ENCODE peak calls at places on chromosome X, in five cellular contexts. One of them, this sample, is unnamed.

GRCh38 chrX:37872303-37872655 is 24.9 kb upstream of the DYNLT3 start:
- DNase-seq in fibroblast of mammary gland: no peak
- DNase-seq in NCI-H748 treated with DMSO at 0.1 percent for 48 hours: no peak
- DNase-seq in activated gamma-delta T cell treated with Interleukin-2 at 50 U/mL for 16 hours: no peak
- DNase-seq in LoVo: no peak
- DNase-seq in this sample: no peak

GRCh38 chrX:14697453-14697852 is 168.1 kb downstream of the GLRA2 start:
- DNase-seq in NCI-H748 treated with DMSO at 0.1 percent for 48 hours: peak; percentile 2
- DNase-seq in fibroblast of mammary gland: peak; percentile 25
- DNase-seq in activated gamma-delta T cell treated with Interleukin-2 at 50 U/mL for 16 hours: no peak
- DNase-seq in LoVo: peak; percentile 43
- DNase-seq in this sample: peak; percentile 85

GRCh38 chrX:109911046-109911445 is 91.9 kb upstream of the TMEM164 start:
- DNase-seq in NCI-H748 treated with DMSO at 0.1 percent for 48 hours: no peak
- DNase-seq in activated gamma-delta T cell treated with Interleukin-2 at 50 U/mL for 16 hours: no peak
- DNase-seq in LoVo: no peak
- DNase-seq in fibroblast of mammary gland: peak; percentile 24
- DNase-seq in this sample: no peak

GRCh38 chrX:52839137-52839536 is 28.1 kb downstream of the XAGE5 start:
- DNase-seq in NCI-H748 treated with DMSO at 0.1 percent for 48 hours: no peak
- DNase-seq in activated gamma-delta T cell treated with Interleukin-2 at 50 U/mL for 16 hours: no peak
- DNase-seq in LoVo: no peak
- DNase-seq in fibroblast of mammary gland: no peak
- DNase-seq in this sample: no peak

GRCh38 chrX:72130762-72131231 is 918 bp downstream of the RTL5 start:
- DNase-seq in fibroblast of mammary gland: no peak
- DNase-seq in LoVo: no peak
- DNase-seq in NCI-H748 treated with DMSO at 0.1 percent for 48 hours: no peak
- DNase-seq in activated gamma-delta T cell treated with Interleukin-2 at 50 U/mL for 16 hours: no peak
- DNase-seq in this sample: no peak

GRCh38 chrX:11451133-11451532 is 157.9 kb downstream of the AMELX start:
- DNase-seq in NCI-H748 treated with DMSO at 0.1 percent for 48 hours: no peak
- DNase-seq in fibroblast of mammary gland: no peak
- DNase-seq in LoVo: no peak
- DNase-seq in activated gamma-delta T cell treated with Interleukin-2 at 50 U/mL for 16 hours: no peak
- DNase-seq in this sample: no peak

GRCh38 chrX:69285401-69285871 is 120.2 kb upstream of the PJA1 start:
- DNase-seq in fibroblast of mammary gland: no peak
- DNase-seq in activated gamma-delta T cell treated with Interleukin-2 at 50 U/mL for 16 hours: no peak
- DNase-seq in LoVo: no peak
- DNase-seq in NCI-H748 treated with DMSO at 0.1 percent for 48 hours: no peak
- DNase-seq in this sample: no peak

GRCh38 chrX:115562492-115562872 is 1.5 kb downstream of the PLS3 start:
- DNase-seq in LoVo: no peak
- DNase-seq in NCI-H748 treated with DMSO at 0.1 percent for 48 hours: no peak
- DNase-seq in fibroblast of mammary gland: peak; percentile 31
- DNase-seq in activated gamma-delta T cell treated with Interleukin-2 at 50 U/mL for 16 hours: no peak
- DNase-seq in this sample: no peak

GRCh38 chrX:123756320-123756719 is 23.5 kb upstream of the THOC2 start:
- DNase-seq in NCI-H748 treated with DMSO at 0.1 percent for 48 hours: no peak
- DNase-seq in LoVo: no peak
- DNase-seq in fibroblast of mammary gland: peak; percentile 73
- DNase-seq in activated gamma-delta T cell treated with Interleukin-2 at 50 U/mL for 16 hours: no peak
- DNase-seq in this sample: no peak

GRCh38 chrX:80432863-80433262 is 12.6 kb downstream of the TENT5D start:
- DNase-seq in NCI-H748 treated with DMSO at 0.1 percent for 48 hours: no peak
- DNase-seq in fibroblast of mammary gland: peak; percentile 3
- DNase-seq in LoVo: no peak
- DNase-seq in activated gamma-delta T cell treated with Interleukin-2 at 50 U/mL for 16 hours: no peak
- DNase-seq in this sample: no peak

GRCh38 chrX:25013593-25014365 is 2.0 kb downstream of the ARX start:
- DNase-seq in activated gamma-delta T cell treated with Interleukin-2 at 50 U/mL for 16 hours: no peak
- DNase-seq in fibroblast of mammary gland: no peak
- DNase-seq in LoVo: no peak
- DNase-seq in NCI-H748 treated with DMSO at 0.1 percent for 48 hours: no peak
- DNase-seq in this sample: peak; percentile 62

GRCh38 chrX:21374163-21374993 is at the start of gene CNKSR2:
- DNase-seq in activated gamma-delta T cell treated with Interleukin-2 at 50 U/mL for 16 hours: peak; percentile 53
- DNase-seq in fibroblast of mammary gland: peak; percentile 6
- DNase-seq in LoVo: no peak
- DNase-seq in NCI-H748 treated with DMSO at 0.1 percent for 48 hours: peak; percentile 50
- DNase-seq in this sample: no peak